ENCODE peak calls at places on chromosome X, in nine cellular contexts. A is cerebellum; S is pancreas; R is frontal cortex; T is K562; W is left colon; Z is NCI-H1417; E is activated CD8-positive, alpha-beta memory T cell treated with anti-CD3 and anti-CD28 coated beads, Interleukin-2, amount 50 U/mL, for 4 hours; C is T-cell. D is an unnamed sample.

GRCh38 chrX:130171446-130172126 is at the start of gene RAB33A:
- DNase-seq in A (peak), S (no peak), R (peak), T (no peak), W (no peak), Z (peak), E (peak), C (peak), D (no peak)

GRCh38 chrX:130974323-130974722 is 71.3 kb upstream of the ENOX2 start:
- DNase-seq in A (no peak), S (no peak), R (no peak), T (peak), W (no peak), Z (no peak), E (no peak), C (no peak), D (no peak)

GRCh38 chrX:155028749-155029360 is 2.2 kb downstream of the FUNDC2 start:
- DNase-seq in A (no peak), S (no peak), R (no peak), T (peak), W (no peak), Z (no peak), E (no peak), C (no peak), D (no peak)

GRCh38 chrX:100356497-100356896 is 53.6 kb downstream of the PCDH19 start:
- DNase-seq in A (no peak), S (no peak), R (no peak), T (no peak), W (no peak), Z (no peak), E (no peak), C (no peak), D (no peak)

GRCh38 chrX:12950851-12951589 is 23.9 kb upstream of the TMSB4X start:
- DNase-seq in A (no peak), S (no peak), R (no peak), T (peak), W (peak), Z (no peak), E (peak), C (peak), D (no peak)

GRCh38 chrX:23381099-23381498 is 46.5 kb downstream of the PTCHD1 start:
- DNase-seq in A (no peak), S (no peak), R (no peak), T (no peak), W (no peak), Z (no peak), E (no peak), C (no peak), D (no peak)

GRCh38 chrX:67612231-67612630 is 68.4 kb downstream of the AR start:
- DNase-seq in A (no peak), S (no peak), R (no peak), T (no peak), W (no peak), Z (no peak), E (no peak), C (no peak), D (no peak)

GRCh38 chrX:150696264-150696789 is 3.1 kb downstream of the MTMR1 start:
- DNase-seq in A (no peak), S (no peak), R (no peak), T (no peak), W (no peak), Z (no peak), E (no peak), C (no peak), D (no peak)